ENCODE peak calls at places on chromosomes 11 and 22, in ten cellular contexts. R, P, S, U, N, A, X, D, O and T are unnamed samples.

GRCh38 chr22:37233751-37234631 is 10.1 kb downstream of the RAC2 start:
- DNase-seq in S (no peak), O (no peak), A (no peak), X (no peak), N (no peak), R (peak; percentile 29), P (peak; percentile 17), D (no peak), U (no peak), T (no peak)

GRCh38 chr22:25403752-25404471 is 160.6 kb upstream of the GRK3 start:
- DNase-seq in P (peak; percentile 65), X (no peak), S (peak; percentile 33), A (no peak), O (no peak), D (peak; percentile 21), R (no peak), N (peak; percentile 76), U (no peak), T (peak; percentile 18)

GRCh38 chr11:68450711-68451110 is 9.8 kb upstream of the PPP6R3 start:
- DNase-seq in D (no peak), O (no peak), R (no peak), A (no peak), N (no peak), S (no peak), X (no peak), U (no peak), P (no peak), T (no peak)

GRCh38 chr22:25494774-25495173 is 69.7 kb upstream of the GRK3 start:
- DNase-seq in P (no peak), N (peak; percentile 40), U (peak; percentile 48), O (no peak), X (no peak), A (no peak), R (no peak), S (no peak), D (no peak), T (no peak)

GRCh38 chr11:26109658-26110393 is 222.1 kb upstream of the ANO3 start:
- DNase-seq in A (no peak), N (no peak), S (no peak), X (no peak), P (no peak), R (no peak), U (no peak), O (no peak), D (no peak), T (no peak)

GRCh38 chr11:375065-376025 is 6.0 kb downstream of the B4GALNT4 start:
- DNase-seq in S (no peak), R (no peak), X (no peak), P (no peak), O (no peak), A (peak; percentile 58), U (no peak), N (no peak), D (no peak), T (no peak)

GRCh38 chr11:124676386-124676785 is 2.7 kb downstream of the SPA17 start:
- DNase-seq in S (no peak), X (no peak), U (no peak), P (peak; percentile 62), O (no peak), N (no peak), A (no peak), R (no peak), D (no peak), T (no peak)

GRCh38 chr11:112248216-112248615 is 12.4 kb downstream of the PLET1 start:
- DNase-seq in U (no peak), S (no peak), P (peak; percentile 42), N (no peak), X (no peak), D (peak; percentile 86), A (no peak), O (no peak), R (no peak), T (no peak)

GRCh38 chr11:108872781-108873291 is 208.0 kb downstream of the DDX10 start:
- DNase-seq in R (no peak), O (no peak), N (no peak), U (no peak), A (no peak), X (no peak), P (peak; percentile 40), S (no peak), D (peak; percentile 77), T (no peak)

GRCh38 chr11:84922836-84923235 is 704.3 kb downstream of the DLG2 start:
- DNase-seq in D (no peak), S (no peak), N (no peak), O (no peak), A (no peak), P (no peak), X (no peak), R (no peak), U (no peak), T (no peak)

GRCh38 chr11:76551400-76551799 is 106.6 kb downstream of the EMSY start:
- DNase-seq in N (peak; percentile 20), X (no peak), O (no peak), P (peak; percentile 22), A (no peak), U (no peak), S (no peak), R (no peak), D (peak; percentile 23), T (peak; percentile 13)

GRCh38 chr22:49823289-49824045 is 4.2 kb downstream of the BRD1 start:
- DNase-seq in R (no peak), A (peak; percentile 47), U (no peak), S (no peak), D (no peak), P (no peak), X (no peak), O (no peak), N (no peak), T (no peak)

GRCh38 chr11:693887-694562 is 997 bp downstream of the DEAF1 start:
- DNase-seq in O (peak; percentile 44), R (no peak), U (no peak), D (no peak), N (no peak), S (no peak), X (no peak), A (peak; percentile 64), P (no peak), T (no peak)

GRCh38 chr22:24986816-24987215 is 34.3 kb downstream of the KIAA1671 start:
- DNase-seq in S (no peak), R (no peak), X (no peak), O (no peak), N (no peak), U (no peak), P (no peak), A (no peak), D (no peak), T (no peak)

GRCh38 chr22:46803031-46803880 is 40.8 kb downstream of the TBC1D22A start:
- DNase-seq in P (peak; percentile 14), D (peak; percentile 60), A (peak; percentile 85), O (no peak), X (peak; percentile 49), R (peak; percentile 72), U (peak; percentile 29), S (peak; percentile 84), N (peak; percentile 64), T (peak; percentile 39)

GRCh38 chr22:29664731-29665130 is 55.1 kb upstream of the CABP7 start:
- DNase-seq in R (no peak), P (no peak), U (no peak), O (no peak), S (no peak), X (no peak), D (no peak), N (no peak), A (no peak), T (peak; percentile 61)

GRCh38 chr11:63560506-63561179 is 2.5 kb downstream of the PLAAT2 start:
- DNase-seq in S (no peak), D (peak; percentile 93), X (no peak), A (peak; percentile 60), R (no peak), U (no peak), N (no peak), O (no peak), P (no peak), T (peak; percentile 22)

GRCh38 chr11:99424313-99425084 is 403.8 kb downstream of the CNTN5 start:
- DNase-seq in P (no peak), D (no peak), U (no peak), X (no peak), A (peak; percentile 81), S (no peak), N (no peak), R (no peak), O (no peak), T (no peak)

GRCh38 chr22:42862045-42862734 is 5.1 kb upstream of the ARFGAP3 start:
- DNase-seq in O (no peak), U (no peak), A (no peak), X (no peak), R (no peak), N (no peak), P (peak; percentile 72), D (peak; percentile 89), S (no peak), T (no peak)

GRCh38 chr11:117519590-117519989 is 191.9 kb downstream of the CEP164 start:
- DNase-seq in U (no peak), O (no peak), A (no peak), D (no peak), R (no peak), P (no peak), X (no peak), N (no peak), S (no peak), T (peak; percentile 58)

GRCh38 chr22:25818541-25818940 is 76.6 kb downstream of the MYO18B start:
- DNase-seq in R (no peak), A (no peak), D (no peak), U (no peak), N (no peak), X (no peak), S (no peak), P (no peak), O (no peak), T (no peak)

GRCh38 chr22:47631571-47632102 is 869.2 kb downstream of the TBC1D22A start:
- DNase-seq in S (no peak), N (no peak), D (peak; percentile 91), R (no peak), O (peak; percentile 77), X (no peak), P (no peak), A (no peak), U (no peak), T (no peak)

GRCh38 chr11:20388096-20389055 is 860 bp downstream of the PRMT3 start:
- DNase-seq in S (no peak), O (peak; percentile 18), R (no peak), P (peak; percentile 12), N (peak; percentile 63), D (peak; percentile 23), A (no peak), X (no peak), U (no peak), T (peak; percentile 17)